ENCODE peak calls at places on chromosomes 4 and X, in ten cellular contexts. M, B, E, A, H, W, F, R, N and U are unnamed samples.

GRCh38 chrX:132016628-132017430 is 6.3 kb upstream of the STK26 start:
- DNase-seq in N (no peak), F (no peak), H (no peak), M (no peak), R (no peak), E (no peak), W (no peak), A (no peak), B (no peak), U (no peak)

GRCh38 chr4:143225167-143225566 is 40.5 kb downstream of the USP38 start:
- DNase-seq in A (no peak), M (no peak), N (no peak), E (no peak), W (no peak), B (no peak), H (no peak), R (no peak), F (no peak), U (no peak)

GRCh38 chrX:77451041-77451440 is 3.9 kb downstream of the FGF16 start:
- DNase-seq in F (no peak), N (no peak), R (no peak), H (no peak), W (no peak), M (peak; percentile 52), A (no peak), E (no peak), B (no peak), U (no peak)

GRCh38 chr4:128946929-128947328 is 137.4 kb downstream of the JADE1 start:
- DNase-seq in M (no peak), W (no peak), H (no peak), R (no peak), B (no peak), N (no peak), A (no peak), E (no peak), F (no peak), U (no peak)

GRCh38 chr4:134057356-134057755 is 144.2 kb downstream of the PABPC4L start:
- DNase-seq in W (no peak), B (no peak), E (no peak), M (no peak), F (no peak), R (no peak), H (no peak), N (no peak), A (no peak), U (no peak)

GRCh38 chr4:174999407-174999806 is 81.2 kb downstream of the ADAM29 start:
- DNase-seq in R (no peak), N (no peak), B (no peak), A (no peak), W (no peak), M (no peak), E (no peak), H (no peak), F (peak; percentile 3), U (no peak)

GRCh38 chr4:104899863-104900262 is 246.8 kb upstream of the TET2 start:
- DNase-seq in W (no peak), R (no peak), A (no peak), E (no peak), N (no peak), H (no peak), F (no peak), B (no peak), M (no peak), U (no peak)

GRCh38 chrX:11259437-11259836 is 33.8 kb upstream of the AMELX start:
- DNase-seq in W (no peak), A (peak; percentile 16), N (no peak), E (no peak), M (no peak), F (no peak), B (no peak), H (no peak), R (no peak), U (no peak)

GRCh38 chr4:40121515-40121914 is 64.9 kb downstream of the N4BP2 start:
- DNase-seq in N (peak; percentile 9), F (peak; percentile 43), B (no peak), A (no peak), W (no peak), E (no peak), M (peak; percentile 89), H (no peak), R (peak; percentile 11), U (no peak)

GRCh38 chr4:139933104-139933503 is 220.9 kb downstream of the MAML3 start:
- DNase-seq in W (no peak), M (no peak), N (no peak), H (no peak), F (no peak), R (no peak), A (no peak), B (no peak), E (no peak), U (no peak)

GRCh38 chrX:115449742-115450141 is 111.2 kb upstream of the PLS3 start:
- DNase-seq in N (no peak), W (no peak), H (peak; percentile 33), A (no peak), R (no peak), E (no peak), B (no peak), F (peak; percentile 3), M (no peak), U (peak; percentile 54)

GRCh38 chrX:23779025-23779424 is 3.9 kb upstream of the SAT1 start:
- DNase-seq in R (no peak), A (no peak), N (no peak), H (no peak), B (no peak), E (no peak), M (peak; percentile 85), W (no peak), F (peak; percentile 89), U (no peak)

GRCh38 chr4:78904143-78904542 is 35.1 kb downstream of the PAQR3 start:
- DNase-seq in M (no peak), R (no peak), W (no peak), N (no peak), B (no peak), F (no peak), H (no peak), A (no peak), E (no peak), U (no peak)
- H3K4me3 ChIP-seq in M (no peak overlapping the region), R (no peak overlapping the region), W (no peak overlapping the region), N (no peak overlapping the region), B (no peak overlapping the region), F (no peak overlapping the region), H (no peak overlapping the region), A (no peak overlapping the region), E (no peak overlapping the region), U (no peak overlapping the region)

DNA sequence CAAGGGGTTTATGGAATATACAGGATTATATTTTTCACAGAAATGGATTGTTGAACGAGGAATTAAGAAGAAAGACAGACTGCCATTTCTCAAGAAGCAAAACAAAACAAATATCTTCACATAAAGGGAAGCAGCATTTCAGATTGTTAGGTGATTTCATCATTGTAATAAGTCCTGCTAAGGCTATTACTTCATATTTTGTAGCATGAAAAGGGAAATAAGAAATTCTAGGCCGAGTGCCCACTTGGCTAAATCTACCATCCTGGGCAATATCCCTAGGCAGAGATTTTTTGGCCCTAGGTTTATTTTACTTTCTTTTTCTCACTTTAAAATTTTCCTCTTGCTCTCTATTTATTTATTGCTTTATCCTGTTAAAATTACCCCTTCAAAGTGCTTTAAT is 142.4 kb downstream of the PDGFC start:
- DNase-seq in B (no peak), M (peak; percentile 29), E (no peak), W (no peak), R (no peak), F (no peak), N (no peak), A (no peak), H (no peak), U (no peak)
- H3K27ac ChIP-seq in B (no peak overlapping the region), M (no peak overlapping the region), E (no peak overlapping the region), W (no peak overlapping the region), R (no peak overlapping the region), F (no peak overlapping the region), N (no peak overlapping the region), A (no peak overlapping the region), H (peak overlapping the region; percentile 1), U (no peak overlapping the region)

DNA sequence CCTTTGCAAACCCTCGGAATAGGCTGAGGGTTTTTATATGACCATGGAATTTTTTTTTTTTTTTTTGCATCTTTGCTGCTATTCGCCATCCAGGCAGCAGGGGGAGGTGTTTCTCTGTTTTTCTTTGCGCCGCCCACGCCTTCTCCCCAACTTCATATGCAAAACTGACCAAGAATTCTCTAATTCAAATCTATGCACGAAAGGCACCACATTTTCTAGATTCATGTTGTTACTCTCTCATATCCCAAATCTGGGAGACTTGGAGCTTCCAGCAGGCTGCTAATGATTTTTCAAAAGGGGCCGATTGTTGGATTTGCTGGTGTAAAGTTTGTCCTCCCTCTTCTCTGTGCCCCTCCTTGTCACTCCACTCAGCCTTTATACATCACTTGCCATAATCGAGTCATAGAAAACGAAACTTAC is 29.1 kb upstream of the BOD1L1 start:
- DNase-seq in B (peak; percentile 14), A (peak; percentile 55), M (peak; percentile 74), F (peak; percentile 68), N (peak; percentile 67), E (peak; percentile 68), H (peak; percentile 59), W (peak; percentile 60), R (peak; percentile 43), U (peak; percentile 41)
- H3K4me3 ChIP-seq in B (peak overlapping the region; percentile 20), A (peak overlapping the region; percentile 57), M (peak overlapping the region; percentile 44), F (no peak overlapping the region), N (peak overlapping the region; percentile 65), E (peak overlapping the region; percentile 50), H (peak overlapping the region; percentile 30), W (peak overlapping the region; percentile 20), R (peak overlapping the region; percentile 66), U (no peak overlapping the region)

DNA sequence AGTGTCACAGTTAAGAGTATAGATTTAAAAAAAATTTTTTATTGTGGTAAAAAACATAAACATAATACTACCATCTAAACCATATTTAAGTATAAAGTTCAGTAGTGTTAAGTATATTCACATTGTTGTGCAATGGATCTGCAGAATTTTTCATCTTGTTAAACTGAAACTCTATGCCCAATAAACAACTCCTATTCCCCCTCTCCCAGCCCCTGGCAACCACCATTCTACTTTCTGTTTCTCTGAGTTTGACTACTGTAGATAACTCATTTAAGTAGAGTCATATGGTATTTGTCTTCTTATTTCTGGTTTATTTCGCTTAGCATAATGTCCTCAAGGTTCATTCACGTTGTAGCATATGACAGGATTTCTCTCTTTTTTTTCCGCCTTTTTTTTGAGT is 112.4 kb downstream of the PTTG2 start:
- DNase-seq in M (no peak), N (peak; percentile 24), E (no peak), F (no peak), H (no peak), B (no peak), R (no peak), A (no peak), W (no peak), U (no peak)
- H3K27ac ChIP-seq in M (no peak overlapping the region), N (no peak overlapping the region), E (no peak overlapping the region), F (no peak overlapping the region), H (no peak overlapping the region), B (no peak overlapping the region), R (peak overlapping the region; percentile 41), A (peak overlapping the region; percentile 43), W (no peak overlapping the region), U (no peak overlapping the region)

GRCh38 chrX:22746081-22746480 is 253.7 kb upstream of the DDX53 start:
- DNase-seq in B (no peak), W (no peak), A (no peak), N (no peak), R (no peak), M (no peak), E (no peak), H (no peak), F (no peak), U (peak; percentile 13)

GRCh38 chrX:22748093-22748999 is 251.4 kb upstream of the DDX53 start:
- DNase-seq in A (peak; percentile 37), H (peak; percentile 42), B (no peak), W (no peak), F (peak; percentile 38), R (no peak), N (peak; percentile 44), M (peak; percentile 47), E (peak; percentile 30), U (peak; percentile 12)
- H3K4me3 ChIP-seq in A (no peak overlapping the region), H (no peak overlapping the region), B (no peak overlapping the region), W (no peak overlapping the region), F (no peak overlapping the region), R (no peak overlapping the region), N (no peak overlapping the region), M (no peak overlapping the region), E (no peak overlapping the region), U (no peak overlapping the region)